ENCODE peak calls at places on chromosomes 3 and 15, in six cellular contexts. One of them, this sample, is unnamed.
A peak's percentile ranks its signal among the peaks of the same experiment; 100 is the strongest.

GRCh38 chr3:34180532-34180931 is 382.1 kb downstream of the PDCD6IP start:
- DNase-seq in activated CD4-positive, alpha-beta T cell treated with anti-CD3 and anti-CD28 coated beads, Interleukin-2, amount 50 U/mL, for 1 hour: no peak
- DNase-seq in posterior vena cava: no peak
- DNase-seq in NCI-H1694 treated with DMSO at 0.1 percent for 48 hours: no peak
- DNase-seq in occipital lobe: no peak
- DNase-seq in coronary artery: no peak
- DNase-seq in this sample: no peak

GRCh38 chr3:50237133-50237651 is 1.2 kb downstream of the GNAI2 start:
- DNase-seq in posterior vena cava: no peak
- DNase-seq in occipital lobe: no peak
- DNase-seq in coronary artery: no peak
- DNase-seq in NCI-H1694 treated with DMSO at 0.1 percent for 48 hours: no peak
- DNase-seq in activated CD4-positive, alpha-beta T cell treated with anti-CD3 and anti-CD28 coated beads, Interleukin-2, amount 50 U/mL, for 1 hour: no peak
- DNase-seq in this sample: no peak

GRCh38 chr3:190911382-190911781 is 48.9 kb upstream of the GMNC start:
- DNase-seq in activated CD4-positive, alpha-beta T cell treated with anti-CD3 and anti-CD28 coated beads, Interleukin-2, amount 50 U/mL, for 1 hour: no peak
- DNase-seq in NCI-H1694 treated with DMSO at 0.1 percent for 48 hours: no peak
- DNase-seq in coronary artery: no peak
- DNase-seq in posterior vena cava: no peak
- DNase-seq in occipital lobe: no peak
- DNase-seq in this sample: no peak

GRCh38 chr3:136250862-136251460 is 821 bp downstream of the PCCB start:
- DNase-seq in posterior vena cava: peak; percentile 89
- DNase-seq in activated CD4-positive, alpha-beta T cell treated with anti-CD3 and anti-CD28 coated beads, Interleukin-2, amount 50 U/mL, for 1 hour: peak; percentile 2
- DNase-seq in NCI-H1694 treated with DMSO at 0.1 percent for 48 hours: peak; percentile 50
- DNase-seq in occipital lobe: peak; percentile 63
- DNase-seq in coronary artery: peak; percentile 84
- DNase-seq in this sample: no peak

GRCh38 chr15:68888419-68888818 is 41.9 kb upstream of the SPESP1 start:
- DNase-seq in coronary artery: no peak
- DNase-seq in occipital lobe: no peak
- DNase-seq in NCI-H1694 treated with DMSO at 0.1 percent for 48 hours: no peak
- DNase-seq in activated CD4-positive, alpha-beta T cell treated with anti-CD3 and anti-CD28 coated beads, Interleukin-2, amount 50 U/mL, for 1 hour: no peak
- DNase-seq in posterior vena cava: no peak
- DNase-seq in this sample: no peak

GRCh38 chr3:168249048-168249538 is 153.4 kb upstream of the GOLIM4 start:
- DNase-seq in activated CD4-positive, alpha-beta T cell treated with anti-CD3 and anti-CD28 coated beads, Interleukin-2, amount 50 U/mL, for 1 hour: no peak
- DNase-seq in occipital lobe: no peak
- DNase-seq in posterior vena cava: no peak
- DNase-seq in coronary artery: no peak
- DNase-seq in NCI-H1694 treated with DMSO at 0.1 percent for 48 hours: no peak
- DNase-seq in this sample: no peak

GRCh38 chr15:75073197-75073596 is 49.8 kb downstream of the PPCDC start:
- DNase-seq in posterior vena cava: no peak
- DNase-seq in activated CD4-positive, alpha-beta T cell treated with anti-CD3 and anti-CD28 coated beads, Interleukin-2, amount 50 U/mL, for 1 hour: no peak
- DNase-seq in occipital lobe: no peak
- DNase-seq in NCI-H1694 treated with DMSO at 0.1 percent for 48 hours: no peak
- DNase-seq in coronary artery: no peak
- DNase-seq in this sample: no peak

GRCh38 chr3:180828001-180828720 is 84.3 kb upstream of the FXR1 start:
- DNase-seq in posterior vena cava: no peak
- DNase-seq in occipital lobe: no peak
- DNase-seq in coronary artery: no peak
- DNase-seq in activated CD4-positive, alpha-beta T cell treated with anti-CD3 and anti-CD28 coated beads, Interleukin-2, amount 50 U/mL, for 1 hour: no peak
- DNase-seq in NCI-H1694 treated with DMSO at 0.1 percent for 48 hours: no peak
- DNase-seq in this sample: no peak

GRCh38 chr15:61102281-61102680 is 126.8 kb downstream of the RORA start:
- DNase-seq in activated CD4-positive, alpha-beta T cell treated with anti-CD3 and anti-CD28 coated beads, Interleukin-2, amount 50 U/mL, for 1 hour: no peak
- DNase-seq in posterior vena cava: no peak
- DNase-seq in occipital lobe: no peak
- DNase-seq in coronary artery: no peak
- DNase-seq in NCI-H1694 treated with DMSO at 0.1 percent for 48 hours: no peak
- DNase-seq in this sample: no peak

GRCh38 chr3:21435871-21436270 is 315.1 kb downstream of the ZNF385D start:
- DNase-seq in posterior vena cava: no peak
- DNase-seq in occipital lobe: no peak
- DNase-seq in coronary artery: no peak
- DNase-seq in NCI-H1694 treated with DMSO at 0.1 percent for 48 hours: no peak
- DNase-seq in activated CD4-positive, alpha-beta T cell treated with anti-CD3 and anti-CD28 coated beads, Interleukin-2, amount 50 U/mL, for 1 hour: no peak
- DNase-seq in this sample: no peak

GRCh38 chr15:25136119-25136518 is 181.3 kb downstream of the SNRPN start:
- DNase-seq in occipital lobe: no peak
- DNase-seq in activated CD4-positive, alpha-beta T cell treated with anti-CD3 and anti-CD28 coated beads, Interleukin-2, amount 50 U/mL, for 1 hour: no peak
- DNase-seq in NCI-H1694 treated with DMSO at 0.1 percent for 48 hours: no peak
- DNase-seq in coronary artery: no peak
- DNase-seq in posterior vena cava: no peak
- DNase-seq in this sample: no peak

GRCh38 chr3:89059201-89059600 is 48.2 kb upstream of the EPHA3 start:
- DNase-seq in posterior vena cava: peak; percentile 91
- DNase-seq in NCI-H1694 treated with DMSO at 0.1 percent for 48 hours: no peak
- DNase-seq in activated CD4-positive, alpha-beta T cell treated with anti-CD3 and anti-CD28 coated beads, Interleukin-2, amount 50 U/mL, for 1 hour: no peak
- DNase-seq in coronary artery: no peak
- DNase-seq in occipital lobe: no peak
- DNase-seq in this sample: no peak

GRCh38 chr3:171514466-171514865 is 54.3 kb upstream of the TNIK start:
- DNase-seq in occipital lobe: no peak
- DNase-seq in posterior vena cava: no peak
- DNase-seq in coronary artery: no peak
- DNase-seq in activated CD4-positive, alpha-beta T cell treated with anti-CD3 and anti-CD28 coated beads, Interleukin-2, amount 50 U/mL, for 1 hour: no peak
- DNase-seq in NCI-H1694 treated with DMSO at 0.1 percent for 48 hours: no peak
- DNase-seq in this sample: no peak

GRCh38 chr15:82132116-82132515 is 86.3 kb upstream of the MEX3B start:
- DNase-seq in activated CD4-positive, alpha-beta T cell treated with anti-CD3 and anti-CD28 coated beads, Interleukin-2, amount 50 U/mL, for 1 hour: no peak
- DNase-seq in posterior vena cava: no peak
- DNase-seq in NCI-H1694 treated with DMSO at 0.1 percent for 48 hours: no peak
- DNase-seq in coronary artery: no peak
- DNase-seq in occipital lobe: no peak
- DNase-seq in this sample: no peak

GRCh38 chr3:11698326-11699082 is 54.8 kb upstream of the VGLL4 start:
- DNase-seq in posterior vena cava: no peak
- DNase-seq in activated CD4-positive, alpha-beta T cell treated with anti-CD3 and anti-CD28 coated beads, Interleukin-2, amount 50 U/mL, for 1 hour: no peak
- DNase-seq in coronary artery: no peak
- DNase-seq in occipital lobe: no peak
- DNase-seq in NCI-H1694 treated with DMSO at 0.1 percent for 48 hours: no peak
- DNase-seq in this sample: no peak

GRCh38 chr15:36773698-36774097 is 194.3 kb downstream of the CDIN1 start:
- DNase-seq in activated CD4-positive, alpha-beta T cell treated with anti-CD3 and anti-CD28 coated beads, Interleukin-2, amount 50 U/mL, for 1 hour: no peak
- DNase-seq in occipital lobe: no peak
- DNase-seq in posterior vena cava: no peak
- DNase-seq in NCI-H1694 treated with DMSO at 0.1 percent for 48 hours: no peak
- DNase-seq in coronary artery: no peak
- DNase-seq in this sample: no peak

GRCh38 chr3:11655188-11655928 is 11.6 kb upstream of the VGLL4 start:
- DNase-seq in occipital lobe: no peak
- DNase-seq in posterior vena cava: no peak
- DNase-seq in activated CD4-positive, alpha-beta T cell treated with anti-CD3 and anti-CD28 coated beads, Interleukin-2, amount 50 U/mL, for 1 hour: no peak
- DNase-seq in NCI-H1694 treated with DMSO at 0.1 percent for 48 hours: no peak
- DNase-seq in coronary artery: peak; percentile 58
- DNase-seq in this sample: no peak

GRCh38 chr3:10173926-10174435 is 9.3 kb downstream of the IRAK2 start:
- DNase-seq in activated CD4-positive, alpha-beta T cell treated with anti-CD3 and anti-CD28 coated beads, Interleukin-2, amount 50 U/mL, for 1 hour: no peak
- DNase-seq in NCI-H1694 treated with DMSO at 0.1 percent for 48 hours: no peak
- DNase-seq in coronary artery: peak; percentile 95
- DNase-seq in occipital lobe: peak; percentile 44
- DNase-seq in posterior vena cava: peak; percentile 93
- DNase-seq in this sample: no peak

GRCh38 chr3:164806188-164806587 is 272.1 kb downstream of the SI start:
- DNase-seq in activated CD4-positive, alpha-beta T cell treated with anti-CD3 and anti-CD28 coated beads, Interleukin-2, amount 50 U/mL, for 1 hour: no peak
- DNase-seq in NCI-H1694 treated with DMSO at 0.1 percent for 48 hours: no peak
- DNase-seq in posterior vena cava: no peak
- DNase-seq in coronary artery: no peak
- DNase-seq in occipital lobe: no peak
- DNase-seq in this sample: no peak

GRCh38 chr15:39623550-39623931 is 42.7 kb downstream of the THBS1 start:
- DNase-seq in occipital lobe: no peak
- DNase-seq in coronary artery: no peak
- DNase-seq in posterior vena cava: no peak
- DNase-seq in activated CD4-positive, alpha-beta T cell treated with anti-CD3 and anti-CD28 coated beads, Interleukin-2, amount 50 U/mL, for 1 hour: no peak
- DNase-seq in NCI-H1694 treated with DMSO at 0.1 percent for 48 hours: no peak
- DNase-seq in this sample: no peak

GRCh38 chr3:129560269-129560787 is 17.4 kb downstream of the H1-8 start:
- DNase-seq in posterior vena cava: no peak
- DNase-seq in occipital lobe: no peak
- DNase-seq in coronary artery: peak; percentile 91
- DNase-seq in activated CD4-positive, alpha-beta T cell treated with anti-CD3 and anti-CD28 coated beads, Interleukin-2, amount 50 U/mL, for 1 hour: no peak
- DNase-seq in NCI-H1694 treated with DMSO at 0.1 percent for 48 hours: no peak
- DNase-seq in this sample: no peak

GRCh38 chr3:14423963-14424362 is 21.6 kb downstream of the SLC6A6 start:
- DNase-seq in NCI-H1694 treated with DMSO at 0.1 percent for 48 hours: no peak
- DNase-seq in occipital lobe: no peak
- DNase-seq in coronary artery: no peak
- DNase-seq in activated CD4-positive, alpha-beta T cell treated with anti-CD3 and anti-CD28 coated beads, Interleukin-2, amount 50 U/mL, for 1 hour: no peak
- DNase-seq in posterior vena cava: no peak
- DNase-seq in this sample: no peak

GRCh38 chr15:90857337-90857736 is 11.1 kb upstream of the FURIN start:
- DNase-seq in occipital lobe: no peak
- DNase-seq in activated CD4-positive, alpha-beta T cell treated with anti-CD3 and anti-CD28 coated beads, Interleukin-2, amount 50 U/mL, for 1 hour: no peak
- DNase-seq in coronary artery: no peak
- DNase-seq in NCI-H1694 treated with DMSO at 0.1 percent for 48 hours: no peak
- DNase-seq in posterior vena cava: no peak
- DNase-seq in this sample: no peak

GRCh38 chr3:173774275-173774674 is 376.7 kb downstream of the NLGN1 start:
- DNase-seq in activated CD4-positive, alpha-beta T cell treated with anti-CD3 and anti-CD28 coated beads, Interleukin-2, amount 50 U/mL, for 1 hour: no peak
- DNase-seq in NCI-H1694 treated with DMSO at 0.1 percent for 48 hours: no peak
- DNase-seq in coronary artery: no peak
- DNase-seq in posterior vena cava: no peak
- DNase-seq in occipital lobe: no peak
- DNase-seq in this sample: no peak

GRCh38 chr15:68843425-68844311 is 23.0 kb upstream of the ANP32A start:
- DNase-seq in activated CD4-positive, alpha-beta T cell treated with anti-CD3 and anti-CD28 coated beads, Interleukin-2, amount 50 U/mL, for 1 hour: peak; percentile 7
- DNase-seq in posterior vena cava: no peak
- DNase-seq in coronary artery: no peak
- DNase-seq in NCI-H1694 treated with DMSO at 0.1 percent for 48 hours: peak; percentile 7
- DNase-seq in occipital lobe: no peak
- DNase-seq in this sample: no peak

GRCh38 chr3:9727041-9727595 is 4.4 kb upstream of the BRPF1 start:
- DNase-seq in posterior vena cava: no peak
- DNase-seq in coronary artery: no peak
- DNase-seq in occipital lobe: no peak
- DNase-seq in NCI-H1694 treated with DMSO at 0.1 percent for 48 hours: peak; percentile 63
- DNase-seq in activated CD4-positive, alpha-beta T cell treated with anti-CD3 and anti-CD28 coated beads, Interleukin-2, amount 50 U/mL, for 1 hour: peak; percentile 42
- DNase-seq in this sample: no peak

GRCh38 chr3:128701342-128702212 is 24.4 kb upstream of the RAB7A start:
- DNase-seq in activated CD4-positive, alpha-beta T cell treated with anti-CD3 and anti-CD28 coated beads, Interleukin-2, amount 50 U/mL, for 1 hour: no peak
- DNase-seq in occipital lobe: no peak
- DNase-seq in coronary artery: no peak
- DNase-seq in posterior vena cava: no peak
- DNase-seq in NCI-H1694 treated with DMSO at 0.1 percent for 48 hours: no peak
- DNase-seq in this sample: no peak

GRCh38 chr3:37542772-37543449 is 318.8 kb upstream of the CTDSPL start:
- DNase-seq in activated CD4-positive, alpha-beta T cell treated with anti-CD3 and anti-CD28 coated beads, Interleukin-2, amount 50 U/mL, for 1 hour: no peak
- DNase-seq in coronary artery: no peak
- DNase-seq in NCI-H1694 treated with DMSO at 0.1 percent for 48 hours: no peak
- DNase-seq in posterior vena cava: no peak
- DNase-seq in occipital lobe: no peak
- DNase-seq in this sample: no peak